ENCODE peak calls at places on chromosomes 2 and 18, in four cellular contexts. U is upper lobe of right lung, V is A549, S is lower lobe of right lung. K is an unnamed sample.

GRCh38 chr2:198137733-198138132 is 333.3 kb downstream of the PLCL1 start:
- DNase-seq in V (no peak), S (no peak), U (no peak), K (no peak)

GRCh38 chr2:32714521-32714920 is 86.7 kb downstream of the TTC27 start:
- DNase-seq in S (no peak), U (no peak), V (no peak), K (no peak)

GRCh38 chr2:910698-911097 is 40.0 kb upstream of the SNTG2 start:
- DNase-seq in V (no peak), U (no peak), S (no peak), K (no peak)

GRCh38 chr2:86787701-86788100 is 3.0 kb downstream of the CD8A start:
- DNase-seq in V (peak), U (no peak), S (no peak), K (no peak)

GRCh38 chr2:54559593-54560145 is 103.5 kb downstream of the SPTBN1 start:
- DNase-seq in U (no peak), V (peak), S (no peak), K (peak)

GRCh38 chr2:240759454-240759853 is 60.6 kb downstream of the KIF1A start:
- DNase-seq in U (no peak), V (no peak), S (no peak), K (no peak)

GRCh38 chr2:241235859-241236593 is 47.5 kb downstream of the ANO7 start:
- DNase-seq in U (peak), S (no peak), V (no peak), K (no peak)

GRCh38 chr18:58584219-58585127 is 44.4 kb downstream of the ALPK2 start:
- DNase-seq in V (peak), U (no peak), S (no peak), K (peak)

GRCh38 chr2:16226942-16227664 is 286.8 kb downstream of the MYCN start:
- DNase-seq in V (no peak), S (no peak), U (peak), K (no peak)

GRCh38 chr2:23436346-23437099 is 51.5 kb downstream of the KLHL29 start:
- DNase-seq in S (no peak), V (no peak), U (peak), K (no peak)

GRCh38 chr2:241412144-241412543 is 56.1 kb downstream of the FARP2 start:
- DNase-seq in V (peak), S (no peak), U (no peak), K (peak)

GRCh38 chr2:201643216-201643651 is at the start of gene TMEM237:
- DNase-seq in U (peak), S (peak), V (peak), K (peak)

GRCh38 chr18:74724186-74724585 is 126.5 kb downstream of the ZNF407 start:
- DNase-seq in S (no peak), V (no peak), U (no peak), K (peak)

GRCh38 chr2:201680743-201681142 is 17.7 kb downstream of the MPP4 start:
- DNase-seq in U (no peak), V (peak), S (no peak), K (peak)

GRCh38 chr2:36032046-36032445 is 323.5 kb upstream of the CRIM1 start:
- DNase-seq in U (no peak), S (no peak), V (no peak), K (no peak)
- H3K4me3 ChIP-seq in U (no peak), S (no peak), V (no peak), K (no peak)

DNA sequence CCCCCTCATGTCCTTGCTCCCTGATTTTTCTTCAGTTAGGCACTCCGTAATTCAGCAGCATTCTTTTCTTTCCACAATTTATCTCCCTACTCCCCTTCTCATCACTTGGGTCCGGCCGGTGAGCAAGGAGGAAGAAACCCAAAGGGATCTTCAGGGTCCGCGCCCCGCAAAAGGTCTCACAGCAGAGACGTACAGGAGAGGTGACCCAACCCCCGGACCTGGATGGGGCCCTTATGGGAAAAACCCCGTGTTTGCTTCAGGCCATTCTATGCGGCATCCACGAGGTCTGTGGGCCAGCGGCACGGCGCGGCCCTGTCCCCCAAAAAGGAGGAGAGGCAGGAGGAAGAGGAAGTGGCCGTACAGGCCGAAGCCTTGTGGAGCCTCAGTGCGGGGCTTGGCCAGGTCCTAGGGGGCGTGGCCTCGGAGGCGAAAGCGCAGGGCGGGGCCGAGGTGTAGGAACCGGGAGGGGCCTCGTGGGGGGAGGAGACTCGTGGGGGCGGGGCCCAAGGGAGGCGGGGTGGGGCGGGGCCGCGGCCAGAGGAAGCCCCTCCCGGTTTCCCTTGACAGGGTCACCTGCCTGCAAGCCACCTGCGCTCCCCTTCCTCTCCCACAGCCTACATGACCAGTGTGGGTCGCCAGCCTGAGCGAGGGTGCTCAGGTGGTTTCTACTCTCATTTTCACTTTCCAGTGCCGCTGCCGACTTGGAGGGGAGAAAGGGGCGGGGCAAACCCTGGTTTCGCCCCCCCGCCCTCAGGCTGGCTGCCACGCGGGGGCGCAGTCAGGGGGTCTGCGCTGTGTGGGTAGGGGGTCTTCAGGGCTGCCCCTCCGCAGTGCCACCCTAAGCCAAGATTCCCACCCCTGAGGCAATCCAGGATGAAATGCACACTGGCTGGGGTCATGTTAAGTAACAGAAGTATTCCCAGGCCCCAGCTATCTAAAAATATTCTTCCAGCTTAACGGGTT is 156.4 kb upstream of the XPO1 start:
- DNase-seq in S (peak), U (peak), V (peak), K (peak)
- TF ChIP-seq CTCF in S (peak), U (peak), V (peak), K (peak)

GRCh38 chr2:27249891-27250651 is 12.8 kb downstream of the SLC30A3 start:
- DNase-seq in V (peak), U (peak), S (peak), K (peak)
- H3K4me3 ChIP-seq in V (no peak), U (no peak), S (no peak), K (no peak)

GRCh38 chr2:43210467-43211303 is 15.7 kb downstream of the ZFP36L2 start:
- DNase-seq in U (peak), S (peak), V (no peak), K (peak)

GRCh38 chr2:43210125-43210466 is 16.3 kb downstream of the ZFP36L2 start:
- DNase-seq in U (no peak), S (no peak), V (no peak), K (no peak)

GRCh38 chr2:43209204-43209717 is 17.1 kb downstream of the ZFP36L2 start:
- DNase-seq in S (no peak), V (no peak), U (no peak), K (no peak)

GRCh38 chr2:43206602-43207001 is 19.8 kb downstream of the ZFP36L2 start:
- DNase-seq in U (no peak), V (no peak), S (no peak), K (no peak)

GRCh38 chr2:43207553-43208300 is 18.7 kb downstream of the ZFP36L2 start:
- DNase-seq in V (no peak), S (no peak), U (no peak), K (no peak)
- TF ChIP-seq CTCF in V (no peak), S (no peak), U (no peak), K (no peak)

GRCh38 chr2:126658316-126658909 is 2.5 kb downstream of the GYPC start:
- DNase-seq in V (no peak), U (no peak), S (no peak), K (no peak)

GRCh38 chr2:126660068-126660467 is 4.1 kb downstream of the GYPC start:
- DNase-seq in U (no peak), S (no peak), V (no peak), K (no peak)

GRCh38 chr2:126657146-126657635 is 1.2 kb downstream of the GYPC start:
- DNase-seq in U (no peak), V (no peak), S (peak), K (peak)

GRCh38 chr2:126657636-126658315 is 1.8 kb downstream of the GYPC start:
- DNase-seq in U (peak), V (peak), S (peak), K (peak)

GRCh38 chr2:126658910-126659613 is 3.1 kb downstream of the GYPC start:
- DNase-seq in V (no peak), U (peak), S (peak), K (peak)
- H3K4me3 ChIP-seq in V (no peak), U (peak), S (no peak), K (no peak)

GRCh38 chr2:219593154-219593553 is 4.5 kb upstream of the STK11IP start:
- DNase-seq in S (no peak), V (no peak), U (no peak), K (no peak)
- TF ChIP-seq CTCF in S (no peak), V (no peak), U (no peak), K (no peak)

GRCh38 chr18:35055726-35056125 is 14.5 kb downstream of the MAPRE2 start:
- DNase-seq in U (no peak), V (no peak), S (no peak), K (no peak)

GRCh38 chr18:35059280-35059927 is 18.2 kb downstream of the MAPRE2 start:
- DNase-seq in S (no peak), U (no peak), V (no peak), K (no peak)

GRCh38 chr18:35054401-35054800 is 13.2 kb downstream of the MAPRE2 start:
- DNase-seq in U (no peak), V (no peak), S (no peak), K (no peak)

GRCh38 chr18:35051978-35052377 is 10.8 kb downstream of the MAPRE2 start:
- DNase-seq in V (no peak), S (no peak), U (no peak), K (no peak)

GRCh38 chr18:35055105-35055504 is 13.9 kb downstream of the MAPRE2 start:
- DNase-seq in S (no peak), U (no peak), V (no peak), K (no peak)
- H3K4me3 ChIP-seq in S (no peak), U (no peak), V (no peak), K (no peak)

GRCh38 chr2:144453486-144454158 is 66.3 kb downstream of the ZEB2 start:
- DNase-seq in V (no peak), U (no peak), S (no peak), K (peak)

GRCh38 chr2:144452169-144453038 is 67.5 kb downstream of the ZEB2 start:
- DNase-seq in V (peak), U (no peak), S (no peak), K (peak)

GRCh38 chr2:144454466-144455287 is 65.2 kb downstream of the ZEB2 start:
- DNase-seq in U (no peak), S (no peak), V (no peak), K (peak)

GRCh38 chr2:144451443-144451842 is 68.5 kb downstream of the ZEB2 start:
- DNase-seq in S (no peak), V (no peak), U (no peak), K (no peak)

GRCh38 chr2:144453039-144453336 is 66.9 kb downstream of the ZEB2 start:
- DNase-seq in S (no peak), U (no peak), V (peak), K (peak)
- TF ChIP-seq CTCF in S (no peak), U (no peak), V (no peak), K (no peak)

K was measured in choroid plexus epithelial cell.